ENCODE peak calls at places on chromosomes 16 and 17, in seven cellular contexts. B is AML-193; G is HS-5; Y is GF-D8; M is fibroblast of pulmonary artery; H is CD8-positive, alpha-beta T cell; S is left cardiac atrium. F is an unnamed sample.

GRCh38 chr17:47652570-47652969 is 2.9 kb downstream of the KPNB1 start:
- DNase-seq in B (no peak), G (no peak), Y (no peak), M (peak; percentile 46), H (no peak), S (no peak), F (no peak)

GRCh38 chr16:70693231-70693671 is 7.4 kb upstream of the MTSS2 start:
- DNase-seq in B (no peak), G (no peak), Y (no peak), M (no peak), H (no peak), S (no peak), F (no peak)

GRCh38 chr17:35788504-35788998 is 6.9 kb downstream of the MMP28 start:
- DNase-seq in B (no peak), G (no peak), Y (no peak), M (peak; percentile 67), H (no peak), S (no peak), F (no peak)

GRCh38 chr17:2841606-2842005 is 45.4 kb downstream of the RAP1GAP2 start:
- DNase-seq in B (no peak), G (no peak), Y (no peak), M (peak; percentile 34), H (no peak), S (no peak), F (no peak)

GRCh38 chr17:27153005-27153404 is 140.9 kb upstream of the WSB1 start:
- DNase-seq in B (no peak), G (no peak), Y (no peak), M (peak; percentile 42), H (no peak), S (no peak), F (no peak)

GRCh38 chr16:68400083-68400923 is 48.0 kb downstream of the SMPD3 start:
- DNase-seq in B (no peak), G (no peak), Y (no peak), M (no peak), H (no peak), S (no peak), F (no peak)

GRCh38 chr17:13088666-13089065 is 70.8 kb upstream of the ELAC2 start:
- DNase-seq in B (no peak), G (no peak), Y (no peak), M (no peak), H (no peak), S (no peak), F (no peak)

GRCh38 chr17:33164556-33164881 is 128.6 kb downstream of the ASIC2 start:
- DNase-seq in B (no peak), G (no peak), Y (no peak), M (no peak), H (no peak), S (no peak), F (no peak)

GRCh38 chr17:21213491-21214014 is 408 bp downstream of the TMEM11 start:
- DNase-seq in B (no peak), G (no peak), Y (no peak), M (peak; percentile 27), H (no peak), S (peak; percentile 70), F (peak; percentile 24)

GRCh38 chr17:65359016-65359415 is 202.4 kb downstream of the AXIN2 start:
- DNase-seq in B (no peak), G (peak; percentile 62), Y (no peak), M (peak; percentile 78), H (no peak), S (no peak), F (no peak)

GRCh38 chr16:9469512-9469911 is 378.1 kb downstream of the HAPSTR1 start:
- DNase-seq in B (no peak), G (peak; percentile 8), Y (no peak), M (no peak), H (no peak), S (no peak), F (no peak)

GRCh38 chr16:22318690-22319358 is 21.6 kb downstream of the POLR3E start:
- DNase-seq in B (peak; percentile 33), G (no peak), Y (no peak), M (peak; percentile 48), H (peak; percentile 63), S (no peak), F (no peak)

GRCh38 chr16:88770459-88771293 is 14.3 kb downstream of the PIEZO1 start:
- DNase-seq in B (no peak), G (no peak), Y (peak; percentile 99), M (peak; percentile 56), H (peak; percentile 63), S (no peak), F (no peak)

GRCh38 chr17:56598471-56598870 is 5.0 kb downstream of the NOG start:
- DNase-seq in B (no peak), G (peak; percentile 47), Y (no peak), M (no peak), H (no peak), S (no peak), F (no peak)

GRCh38 chr16:56915311-56916105 is 16.4 kb upstream of the HERPUD1 start:
- DNase-seq in B (no peak), G (no peak), Y (no peak), M (peak; percentile 57), H (no peak), S (peak; percentile 49), F (no peak)

GRCh38 chr16:56894331-56894917 is 29.4 kb downstream of the SLC12A3 start:
- DNase-seq in B (no peak), G (no peak), Y (no peak), M (no peak), H (no peak), S (no peak), F (no peak)

GRCh38 chr17:32854177-32854576 is 22.7 kb downstream of the MYO1D start:
- DNase-seq in B (no peak), G (no peak), Y (no peak), M (no peak), H (no peak), S (no peak), F (no peak)

GRCh38 chr16:521381-522210 is 5.9 kb upstream of the CAPN15 start:
- DNase-seq in B (no peak), G (no peak), Y (no peak), M (no peak), H (no peak), S (no peak), F (no peak)

GRCh38 chr16:3431779-3432219 is 11.5 kb downstream of the ZNF597 start:
- DNase-seq in B (no peak), G (no peak), Y (peak; percentile 56), M (peak; percentile 22), H (peak; percentile 61), S (peak; percentile 65), F (peak; percentile 80)

GRCh38 chr16:7515543-7515942 is 182.9 kb downstream of the RBFOX1 start:
- DNase-seq in B (no peak), G (no peak), Y (no peak), M (no peak), H (no peak), S (no peak), F (no peak)

GRCh38 chr16:56932588-56933265 is 785 bp downstream of the HERPUD1 start:
- DNase-seq in B (peak; percentile 78), G (peak; percentile 39), Y (peak; percentile 56), M (peak; percentile 87), H (peak; percentile 43), S (peak; percentile 82), F (peak; percentile 57)

GRCh38 chr17:40547079-40547784 is 18.0 kb downstream of the CCR7 start:
- DNase-seq in B (no peak), G (no peak), Y (no peak), M (no peak), H (peak; percentile 80), S (peak; percentile 9), F (no peak)

GRCh38 chr17:50519141-50519834 is 11.0 kb downstream of the MYCBPAP start:
- DNase-seq in B (no peak), G (no peak), Y (no peak), M (no peak), H (no peak), S (no peak), F (no peak)

GRCh38 chr17:62179525-62180161 is 114.6 kb upstream of the MED13 start:
- DNase-seq in B (no peak), G (peak; percentile 76), Y (no peak), M (peak; percentile 64), H (no peak), S (no peak), F (no peak)

GRCh38 chr17:72751746-72752145 is 340.7 kb downstream of the SLC39A11 start:
- DNase-seq in B (no peak), G (no peak), Y (no peak), M (no peak), H (no peak), S (no peak), F (no peak)

GRCh38 chr17:17681744-17682292 is 560 bp downstream of the RAI1 start:
- DNase-seq in B (no peak), G (no peak), Y (no peak), M (no peak), H (peak; percentile 38), S (peak; percentile 61), F (peak; percentile 35)

GRCh38 chr16:23784811-23785447 is 30.1 kb downstream of the CHP2 start:
- DNase-seq in B (no peak), G (no peak), Y (no peak), M (peak; percentile 13), H (no peak), S (no peak), F (no peak)

GRCh38 chr17:35596072-35596471 is 8.9 kb downstream of the AP2B1 start:
- DNase-seq in B (no peak), G (no peak), Y (no peak), M (no peak), H (no peak), S (no peak), F (no peak)

GRCh38 chr16:81166417-81167300 is 70.5 kb upstream of the GCSH start:
- DNase-seq in B (no peak), G (no peak), Y (no peak), M (no peak), H (no peak), S (no peak), F (no peak)

GRCh38 chr17:65553009-65553645 is 8.3 kb downstream of the AXIN2 start:
- DNase-seq in B (no peak), G (peak; percentile 38), Y (no peak), M (peak; percentile 69), H (no peak), S (no peak), F (no peak)

GRCh38 chr17:70091005-70091568 is 16.1 kb downstream of the KCNJ16 start:
- DNase-seq in B (no peak), G (no peak), Y (no peak), M (no peak), H (no peak), S (no peak), F (no peak)

GRCh38 chr16:63302841-63303240 is 1266.6 kb upstream of the CDH8 start:
- DNase-seq in B (no peak), G (no peak), Y (no peak), M (no peak), H (no peak), S (no peak), F (no peak)

GRCh38 chr16:83771306-83771942 is 36.4 kb upstream of the HSBP1 start:
- DNase-seq in B (no peak), G (no peak), Y (no peak), M (peak; percentile 6), H (no peak), S (peak; percentile 77), F (no peak)

GRCh38 chr16:1057252-1057932 is 15.2 kb upstream of the SSTR5 start:
- DNase-seq in B (no peak), G (no peak), Y (no peak), M (peak; percentile 19), H (peak; percentile 71), S (no peak), F (peak; percentile 25)

GRCh38 chr16:75238132-75238852 is 13.1 kb downstream of the BCAR1 start:
- DNase-seq in B (no peak), G (no peak), Y (no peak), M (peak; percentile 85), H (no peak), S (peak; percentile 86), F (no peak)

GRCh38 chr16:60077791-60078280 is 1343.7 kb upstream of the GOT2 start:
- DNase-seq in B (no peak), G (no peak), Y (peak; percentile 47), M (no peak), H (no peak), S (no peak), F (no peak)

GRCh38 chr16:68246671-68247070 is 1.5 kb downstream of the PLA2G15 start:
- DNase-seq in B (no peak), G (no peak), Y (no peak), M (no peak), H (no peak), S (no peak), F (peak; percentile 41)

GRCh38 chr17:27230996-27231395 is 62.9 kb upstream of the WSB1 start:
- DNase-seq in B (no peak), G (no peak), Y (no peak), M (no peak), H (no peak), S (no peak), F (no peak)

F was measured in MM.1S.